ENCODE peak calls at places on chromosome 13, in ten cellular contexts. H is choroid plexus epithelial cell, S is foreskin fibroblast, K is neural crest cell, E is GM12865, J is mammary epithelial cell, F is epithelial cell of proximal tubule, A is lower leg skin, X is GM13977, O is CD14-positive monocyte. Q is an unnamed sample.

GRCh38 chr13:110509478-110509926 is 52.0 kb downstream of the RAB20 start:
- DNase-seq in S (no peak), E (no peak), H (no peak), O (no peak), A (no peak), K (no peak), X (no peak), J (no peak), F (no peak), Q (no peak)

GRCh38 chr13:57595775-57596174 is 35.8 kb upstream of the PCDH17 start:
- DNase-seq in O (no peak), F (no peak), X (no peak), E (no peak), J (no peak), S (no peak), K (no peak), A (no peak), H (no peak), Q (no peak)

GRCh38 chr13:23695711-23696512 is 125.7 kb downstream of the TNFRSF19 start:
- DNase-seq in O (peak), J (no peak), X (peak), S (no peak), F (no peak), A (no peak), H (no peak), E (peak), K (no peak), Q (no peak)

GRCh38 chr13:70905035-70905434 is 796.8 kb upstream of the KLHL1 start:
- DNase-seq in H (peak), F (no peak), E (no peak), A (no peak), O (no peak), S (no peak), J (no peak), X (no peak), K (no peak), Q (no peak)

GRCh38 chr13:79777504-79777903 is 296.5 kb downstream of the NDFIP2 start:
- DNase-seq in E (no peak), S (no peak), H (no peak), O (no peak), K (no peak), A (no peak), X (no peak), J (no peak), F (no peak), Q (no peak)

GRCh38 chr13:58949646-58950045 is 1214.1 kb downstream of the DIAPH3 start:
- DNase-seq in X (no peak), O (no peak), J (no peak), F (no peak), S (no peak), E (no peak), H (no peak), K (no peak), A (no peak), Q (no peak)

GRCh38 chr13:48446454-48446853 is 33.5 kb upstream of the LPAR6 start:
- DNase-seq in H (peak), J (peak), A (no peak), E (no peak), S (peak), O (no peak), X (no peak), K (no peak), F (no peak), Q (peak)

GRCh38 chr13:27168086-27168485 is 3.5 kb downstream of the USP12 start:
- DNase-seq in O (no peak), S (no peak), J (no peak), X (no peak), K (no peak), F (no peak), E (no peak), A (no peak), H (no peak), Q (no peak)

GRCh38 chr13:24746618-24747247 is 17.2 kb upstream of the RNF17 start:
- DNase-seq in A (no peak), S (no peak), X (peak), F (no peak), E (peak), H (peak), O (no peak), J (peak), K (peak), Q (no peak)

GRCh38 chr13:23212621-23213020 is 31.8 kb downstream of the SGCG start:
- DNase-seq in K (no peak), O (no peak), X (no peak), A (no peak), S (no peak), E (no peak), H (peak), J (no peak), F (no peak), Q (no peak)

GRCh38 chr13:21079761-21080730 is 18.7 kb upstream of the LATS2 start:
- DNase-seq in A (no peak), X (no peak), H (peak), O (no peak), F (peak), S (peak), J (peak), E (no peak), K (no peak), Q (peak)

GRCh38 chr13:48159436-48160225 is 64.7 kb upstream of the MED4 start:
- DNase-seq in H (no peak), E (no peak), J (peak), X (no peak), K (no peak), S (no peak), F (peak), O (no peak), A (no peak), Q (peak)

GRCh38 chr13:72508392-72508791 is 219.0 kb downstream of the MZT1 start:
- DNase-seq in O (no peak), S (no peak), K (no peak), H (no peak), E (no peak), A (no peak), F (no peak), J (no peak), X (no peak), Q (no peak)

GRCh38 chr13:106405731-106406130 is 129.7 kb downstream of the EFNB2 start:
- DNase-seq in O (no peak), J (no peak), X (no peak), A (no peak), K (no peak), E (no peak), S (no peak), F (no peak), H (no peak), Q (no peak)

GRCh38 chr13:40624338-40624737 is 42.1 kb downstream of the FOXO1 start:
- DNase-seq in H (peak), F (no peak), S (peak), E (no peak), A (peak), X (no peak), K (no peak), J (peak), O (no peak), Q (no peak)

GRCh38 chr13:103695320-103695719 is 629.1 kb upstream of the SLC10A2 start:
- DNase-seq in J (no peak), S (no peak), A (no peak), K (no peak), X (no peak), F (no peak), E (no peak), O (no peak), H (no peak), Q (no peak)

GRCh38 chr13:30323524-30323923 is 16.2 kb upstream of the KATNAL1 start:
- DNase-seq in H (no peak), X (no peak), F (no peak), E (no peak), J (no peak), K (no peak), O (no peak), A (no peak), S (no peak), Q (no peak)

GRCh38 chr13:72970956-72971355 is 87.8 kb upstream of the KLF5 start:
- DNase-seq in A (no peak), E (no peak), F (no peak), J (peak), X (no peak), S (peak), O (no peak), K (no peak), H (peak), Q (no peak)

GRCh38 chr13:79612604-79613003 is 131.6 kb downstream of the NDFIP2 start:
- DNase-seq in O (no peak), S (no peak), A (no peak), J (no peak), X (no peak), H (no peak), E (no peak), F (no peak), K (no peak), Q (no peak)

GRCh38 chr13:98349731-98350305 is 172.7 kb upstream of the RNF113B start:
- DNase-seq in X (no peak), H (peak), O (no peak), J (no peak), A (no peak), K (no peak), E (no peak), F (no peak), S (no peak), Q (no peak)
- TF ChIP-seq CTCF in X (no peak), H (peak), O (no peak), J (no peak), A (no peak), K (peak), E (no peak), F (no peak), S (no peak), Q (no peak)

GRCh38 chr13:98509271-98510155 is 67.4 kb downstream of the STK24 start:
- DNase-seq in S (peak), J (peak), E (peak), O (peak), X (no peak), A (peak), K (no peak), F (peak), H (peak), Q (peak)
- TF ChIP-seq CTCF in S (no peak), J (no peak), E (no peak), O (no peak), X (no peak), A (no peak), K (no peak), F (no peak), H (no peak), Q (no peak)

DNA sequence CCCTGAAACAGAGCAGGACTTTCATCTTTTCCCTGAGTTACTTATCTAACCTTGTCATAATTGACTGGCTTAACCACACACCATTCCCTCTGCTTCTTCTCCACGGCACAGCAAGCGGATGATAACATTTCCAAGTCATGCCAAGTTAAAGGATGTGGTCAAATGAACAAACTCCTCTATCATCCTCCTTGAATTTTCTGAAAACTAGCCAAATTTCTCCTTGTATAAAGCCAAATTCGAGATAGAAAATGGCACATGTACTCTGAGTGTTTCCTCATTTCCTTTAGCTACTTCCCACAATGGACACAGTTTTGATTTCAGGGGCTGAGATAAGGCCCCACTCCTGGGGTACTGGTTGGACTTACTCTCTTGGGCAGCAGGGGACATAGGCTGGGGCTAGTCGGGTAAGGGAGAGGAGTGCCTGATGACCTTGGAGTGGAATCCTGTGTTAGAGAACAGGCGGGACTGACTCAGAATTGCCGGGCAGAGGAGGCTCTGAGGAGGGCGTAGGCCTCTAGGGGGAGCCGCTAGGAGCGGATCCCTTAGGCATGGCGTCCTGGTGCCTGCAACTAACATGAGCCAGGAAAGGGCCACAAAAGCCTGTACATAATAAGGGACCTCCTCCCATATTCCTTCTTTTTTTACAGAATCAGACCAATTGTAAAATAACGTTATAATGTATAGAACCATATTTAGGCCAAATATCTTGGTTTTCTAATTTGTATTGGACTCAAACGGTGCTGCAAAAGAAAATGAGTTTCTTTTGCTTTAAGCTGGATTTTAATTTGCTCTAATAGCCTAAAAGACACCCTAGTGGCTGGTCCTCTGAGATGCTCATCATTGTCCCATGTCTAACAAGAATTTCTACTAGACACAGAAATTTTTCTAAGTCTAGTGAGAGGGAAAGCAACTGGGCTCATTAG is 20.4 kb upstream of the TMTC4 start:
- DNase-seq in J (peak), K (peak), A (no peak), S (peak), X (no peak), O (no peak), E (no peak), F (peak), H (peak), Q (peak)
- TF ChIP-seq CTCF in J (peak), K (peak), A (no peak), S (peak), X (peak), O (no peak), E (peak), F (peak), H (peak), Q (no peak)

GRCh38 chr13:45393941-45394570 is 24.1 kb downstream of the SLC25A30 start:
- DNase-seq in A (no peak), F (no peak), S (peak), X (peak), H (peak), E (peak), J (peak), O (no peak), K (no peak), Q (peak)
- TF ChIP-seq CTCF in A (no peak), F (peak), S (peak), X (peak), H (peak), E (peak), J (peak), O (peak), K (peak), Q (peak)

GRCh38 chr13:49608932-49609331 is 19.4 kb upstream of the ARL11 start:
- DNase-seq in K (no peak), J (no peak), F (no peak), E (no peak), A (no peak), X (no peak), S (no peak), H (no peak), O (no peak), Q (no peak)

GRCh38 chr13:49607761-49608160 is 20.5 kb upstream of the ARL11 start:
- DNase-seq in X (no peak), A (no peak), F (no peak), S (no peak), O (no peak), E (no peak), J (no peak), K (no peak), H (no peak), Q (no peak)

GRCh38 chr13:49604570-49604969 is 19.2 kb upstream of the RCBTB1 start:
- DNase-seq in K (no peak), J (no peak), A (no peak), S (no peak), O (no peak), H (no peak), F (no peak), X (no peak), E (no peak), Q (no peak)

GRCh38 chr13:49610176-49610575 is 18.1 kb upstream of the ARL11 start:
- DNase-seq in K (no peak), H (no peak), S (no peak), O (no peak), E (no peak), X (no peak), F (no peak), A (no peak), J (no peak), Q (no peak)

DNA sequence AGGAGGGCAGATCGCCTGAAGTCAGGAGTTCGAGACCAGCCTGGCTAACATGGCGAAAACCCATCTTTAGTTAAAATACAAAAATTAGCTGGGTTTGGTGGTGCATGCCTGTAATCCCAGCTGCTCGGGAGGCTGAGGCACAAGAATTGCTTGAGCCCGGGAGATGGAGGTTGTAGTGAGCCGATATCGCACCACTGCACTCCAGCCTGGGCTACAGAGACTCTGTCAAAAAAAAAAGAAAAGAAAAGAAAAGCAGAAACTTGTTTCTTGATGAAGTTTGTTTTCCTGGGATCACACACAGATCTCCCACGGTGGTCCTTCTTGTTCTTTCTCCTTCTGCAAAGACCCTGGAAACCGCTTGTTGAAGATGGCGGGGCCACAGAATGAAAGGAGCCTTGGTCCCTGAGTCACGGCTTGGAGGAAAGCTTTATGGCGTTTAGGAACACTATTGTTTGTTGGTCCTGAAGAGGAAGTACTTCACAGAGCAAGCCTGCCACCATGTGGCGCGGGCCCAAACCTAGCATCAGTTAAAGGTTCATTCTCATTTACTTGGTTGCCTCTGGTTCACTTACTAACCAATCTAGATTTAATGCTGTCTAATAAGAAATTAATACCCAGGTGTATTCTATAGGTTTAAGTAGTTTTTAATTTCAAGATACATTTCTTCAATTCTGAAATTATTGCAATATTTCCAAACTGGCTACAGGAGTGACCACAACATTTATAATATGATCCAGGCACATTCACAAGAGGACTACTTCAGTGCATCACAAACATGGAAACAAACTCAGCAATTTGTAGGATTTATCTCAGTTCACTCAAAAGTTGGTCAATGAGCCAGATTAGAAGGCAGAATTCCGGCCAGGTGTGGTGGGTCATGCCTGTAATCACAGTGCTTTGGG is 21.3 kb upstream of the ARL11 start:
- DNase-seq in K (peak), H (peak), A (peak), X (peak), F (peak), O (peak), S (peak), E (peak), J (peak), Q (peak)
- TF ChIP-seq CTCF in K (peak), H (peak), A (peak), X (peak), F (peak), O (peak), S (peak), E (peak), J (peak), Q (peak)

DNA sequence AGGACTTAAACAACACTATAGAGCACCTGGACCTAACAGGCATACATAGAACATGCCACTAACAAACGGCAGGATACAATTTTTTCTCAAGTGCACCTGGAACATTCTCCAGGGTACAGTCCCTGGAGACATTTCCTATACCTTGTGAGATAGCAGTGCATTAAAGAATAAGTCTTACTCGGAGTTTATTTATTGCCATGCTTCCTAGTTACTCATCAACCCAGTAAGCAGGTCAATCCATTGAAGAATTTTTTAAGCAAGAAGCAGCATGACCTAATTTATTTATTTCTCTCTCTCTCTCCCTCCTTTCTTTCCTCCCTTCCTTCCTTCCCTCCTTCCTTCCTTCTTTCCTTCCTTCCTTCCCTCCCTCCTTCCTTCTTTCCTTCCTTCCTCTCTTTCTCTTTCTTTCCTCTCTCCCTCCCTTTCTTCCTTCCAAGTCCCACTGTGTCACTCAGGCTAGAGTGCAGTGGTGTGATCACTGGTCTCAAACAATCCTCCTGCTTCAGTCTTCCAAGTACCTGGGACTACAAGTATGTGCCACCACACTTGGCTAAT is 6.6 kb upstream of the TFDP1 start:
- DNase-seq in A (no peak), F (no peak), H (no peak), X (no peak), J (no peak), E (no peak), O (no peak), K (no peak), S (no peak), Q (no peak)
- TF ChIP-seq CTCF in A (no peak), F (no peak), H (no peak), X (no peak), J (no peak), E (no peak), O (no peak), K (no peak), S (no peak), Q (no peak)

GRCh38 chr13:52010890-52011689 is at the start of gene ATP7B:
- DNase-seq in A (no peak), S (peak), K (no peak), X (peak), O (no peak), F (no peak), E (peak), J (no peak), H (no peak), Q (no peak)
- TF ChIP-seq CTCF in A (no peak), S (peak), K (peak), X (no peak), O (no peak), F (peak), E (no peak), J (no peak), H (peak), Q (no peak)

DNA sequence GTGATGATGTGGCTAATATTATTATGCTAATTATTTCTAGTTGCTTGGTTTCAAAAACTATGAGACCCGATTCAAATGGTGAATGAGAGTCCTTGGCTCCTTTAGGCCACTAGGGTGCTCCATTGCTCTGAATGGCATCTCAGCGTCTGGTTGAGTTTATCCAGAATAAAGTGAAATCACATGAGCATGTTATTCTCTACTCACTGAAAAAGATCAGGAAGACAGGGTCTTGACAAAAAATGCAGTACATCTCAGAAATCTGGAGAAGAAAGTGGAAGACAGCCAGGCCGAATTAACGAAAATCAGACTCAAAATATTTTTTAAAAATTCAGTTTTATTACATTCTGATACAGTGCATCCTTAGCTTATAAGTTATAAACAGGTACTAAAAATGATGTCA is 516.2 kb downstream of the MYO16 start:
- DNase-seq in K (peak), A (no peak), J (peak), E (peak), X (peak), F (no peak), H (peak), S (peak), O (no peak), Q (peak)
- TF ChIP-seq CTCF in K (peak), A (no peak), J (peak), E (peak), X (peak), F (peak), H (peak), S (peak), O (peak), Q (peak)